ENCODE peak calls at places on chromosomes 6 and 20, in six cellular contexts. U, X, G, Z, N and T are unnamed samples.

GRCh38 chr6:38646166-38646565 is 6.4 kb upstream of the BTBD9 start:
- ATAC-seq in U (no peak), X (no peak), G (peak; percentile 85), Z (no peak), N (no peak), T (no peak)

GRCh38 chr6:90088009-90088408 is 193.7 kb downstream of the GJA10 start:
- ATAC-seq in U (no peak), X (peak; percentile 57), G (peak; percentile 83), Z (no peak), N (peak; percentile 85), T (peak; percentile 55)

GRCh38 chr6:25280617-25280990 is 1.4 kb downstream of the CARMIL1 start:
- ATAC-seq in U (no peak), X (no peak), G (no peak), Z (no peak), N (no peak), T (no peak)

GRCh38 chr6:169689247-169689646 is 12.6 kb downstream of the WDR27 start:
- ATAC-seq in U (no peak), X (no peak), G (peak; percentile 94), Z (no peak), N (no peak), T (peak; percentile 26)

GRCh38 chr6:30450548-30450907 is 38.8 kb upstream of the HLA-E start:
- ATAC-seq in U (no peak), X (peak; percentile 9), G (peak; percentile 21), Z (no peak), N (no peak), T (peak; percentile 38)

GRCh38 chr6:1136856-1137255 is 175.0 kb upstream of the FOXQ1 start:
- ATAC-seq in U (no peak), X (no peak), G (no peak), Z (no peak), N (peak; percentile 23), T (no peak)

GRCh38 chr6:144094731-144095133 is 641 bp downstream of the SF3B5 start:
- ATAC-seq in U (no peak), X (peak; percentile 5), G (no peak), Z (peak; percentile 1), N (no peak), T (no peak)

GRCh38 chr6:115891111-115891669 is 169.5 kb downstream of the FRK start:
- ATAC-seq in U (no peak), X (peak; percentile 85), G (peak; percentile 88), Z (no peak), N (peak; percentile 26), T (peak; percentile 99)

GRCh38 chr20:36314734-36315544 is 8.8 kb downstream of the DLGAP4 start:
- ATAC-seq in U (no peak), X (no peak), G (peak; percentile 38), Z (no peak), N (no peak), T (no peak)

GRCh38 chr6:106064103-106064502 is 22.0 kb upstream of the PRDM1 start:
- ATAC-seq in U (no peak), X (no peak), G (no peak), Z (no peak), N (no peak), T (no peak)

GRCh38 chr6:90227165-90227564 is 69.5 kb downstream of the BACH2 start:
- ATAC-seq in U (no peak), X (no peak), G (no peak), Z (no peak), N (no peak), T (no peak)

GRCh38 chr20:47258745-47259695 is 97.5 kb downstream of the ZMYND8 start:
- ATAC-seq in U (no peak), X (no peak), G (peak; percentile 4), Z (peak; percentile 46), N (peak; percentile 27), T (peak; percentile 37)

GRCh38 chr6:139373928-139374356 is 506 bp downstream of the CITED2 start:
- ATAC-seq in U (peak; percentile 3), X (no peak), G (peak; percentile 45), Z (no peak), N (peak; percentile 3), T (no peak)

GRCh38 chr20:56710577-56711465 is 81.7 kb downstream of the TFAP2C start:
- ATAC-seq in U (peak; percentile 33), X (no peak), G (peak; percentile 85), Z (no peak), N (peak; percentile 93), T (no peak)

GRCh38 chr20:32520927-32521203 is 64.3 kb downstream of the NOL4L start:
- ATAC-seq in U (no peak), X (no peak), G (no peak), Z (no peak), N (no peak), T (no peak)

GRCh38 chr20:16709017-16709416 is 20.8 kb upstream of the SNRPB2 start:
- ATAC-seq in U (no peak), X (peak; percentile 65), G (no peak), Z (no peak), N (no peak), T (peak; percentile 88)

GRCh38 chr20:60427516-60427915 is 469.3 kb downstream of the CDH26 start:
- ATAC-seq in U (no peak), X (no peak), G (no peak), Z (no peak), N (no peak), T (no peak)

GRCh38 chr20:600736-601135 is 9.4 kb downstream of the TCF15 start:
- ATAC-seq in U (no peak), X (no peak), G (no peak), Z (no peak), N (no peak), T (no peak)

GRCh38 chr6:141664744-141665143 is 468.0 kb upstream of the GJE1 start:
- ATAC-seq in U (no peak), X (no peak), G (no peak), Z (no peak), N (peak; percentile 81), T (no peak)

GRCh38 chr20:33667245-33668086 is 723 bp downstream of the ACTL10 start:
- ATAC-seq in U (no peak), X (peak; percentile 24), G (peak; percentile 7), Z (peak; percentile 39), N (peak; percentile 2), T (peak; percentile 27)

GRCh38 chr6:14380421-14380820 is 262.8 kb downstream of the CD83 start:
- ATAC-seq in U (no peak), X (no peak), G (no peak), Z (no peak), N (no peak), T (no peak)